ENCODE peak calls at places on chromosomes 11 and 22, in six cellular contexts. Z is stomach; N is neuronal stem cell; Q is CD8-positive, alpha-beta memory T cell; T is cardiac muscle cell; S is effector memory CD4-positive, alpha-beta T cell. I is an unnamed sample.

GRCh38 chr11:111417011-111417765 is 38.1 kb upstream of the POU2AF1 start:
- DNase-seq in Q (no peak), S (no peak), T (no peak), N (no peak), Z (no peak), I (no peak)

GRCh38 chr22:28923826-28924732 is 40.7 kb downstream of the ZNRF3 start:
- DNase-seq in Z (peak; percentile 86), N (no peak), S (no peak), T (no peak), Q (no peak), I (peak; percentile 48)

GRCh38 chr11:88631497-88631896 is 294.0 kb upstream of the CTSC start:
- DNase-seq in Z (no peak), N (peak; percentile 2), S (no peak), Q (no peak), T (no peak), I (peak; percentile 5)

GRCh38 chr11:3721002-3721401 is 49.8 kb upstream of the CHRNA10 start:
- DNase-seq in Z (no peak), N (no peak), T (no peak), Q (no peak), S (no peak), I (no peak)

GRCh38 chr11:12220305-12220704 is 109.9 kb downstream of the MICAL2 start:
- DNase-seq in N (no peak), Q (no peak), S (no peak), Z (peak; percentile 67), T (peak; percentile 66), I (no peak)

GRCh38 chr11:63518548-63518947 is 12.7 kb downstream of the LGALS12 start:
- DNase-seq in Z (no peak), Q (no peak), S (no peak), T (peak; percentile 62), N (no peak), I (no peak)

GRCh38 chr11:119389611-119390254 is 8.2 kb upstream of the USP2 start:
- DNase-seq in Q (no peak), S (no peak), Z (no peak), N (no peak), T (no peak), I (peak; percentile 84)

GRCh38 chr22:43235445-43236400 is 48.8 kb upstream of the TTLL12 start:
- DNase-seq in Q (no peak), T (no peak), S (no peak), N (no peak), Z (no peak), I (peak; percentile 66)

GRCh38 chr11:12831471-12832202 is 157.4 kb downstream of the TEAD1 start:
- DNase-seq in Z (no peak), S (no peak), N (no peak), Q (no peak), T (no peak), I (no peak)

GRCh38 chr22:21702700-21703683 is 32.6 kb downstream of the YPEL1 start:
- DNase-seq in Z (no peak), N (no peak), T (no peak), S (no peak), Q (no peak), I (peak; percentile 48)

GRCh38 chr11:56740107-56740506 is 8.4 kb downstream of the OR9G4 start:
- DNase-seq in S (no peak), N (no peak), Q (no peak), T (no peak), Z (no peak), I (no peak)
- H3K36me3 ChIP-seq in S (no peaks in the 10 kb centered on the region), N (no peaks in the 10 kb centered on the region), Q (no peaks in the 10 kb centered on the region), T (no peaks in the 10 kb centered on the region), Z (no peaks in the 10 kb centered on the region), I (no peaks in the 10 kb centered on the region)

DNA sequence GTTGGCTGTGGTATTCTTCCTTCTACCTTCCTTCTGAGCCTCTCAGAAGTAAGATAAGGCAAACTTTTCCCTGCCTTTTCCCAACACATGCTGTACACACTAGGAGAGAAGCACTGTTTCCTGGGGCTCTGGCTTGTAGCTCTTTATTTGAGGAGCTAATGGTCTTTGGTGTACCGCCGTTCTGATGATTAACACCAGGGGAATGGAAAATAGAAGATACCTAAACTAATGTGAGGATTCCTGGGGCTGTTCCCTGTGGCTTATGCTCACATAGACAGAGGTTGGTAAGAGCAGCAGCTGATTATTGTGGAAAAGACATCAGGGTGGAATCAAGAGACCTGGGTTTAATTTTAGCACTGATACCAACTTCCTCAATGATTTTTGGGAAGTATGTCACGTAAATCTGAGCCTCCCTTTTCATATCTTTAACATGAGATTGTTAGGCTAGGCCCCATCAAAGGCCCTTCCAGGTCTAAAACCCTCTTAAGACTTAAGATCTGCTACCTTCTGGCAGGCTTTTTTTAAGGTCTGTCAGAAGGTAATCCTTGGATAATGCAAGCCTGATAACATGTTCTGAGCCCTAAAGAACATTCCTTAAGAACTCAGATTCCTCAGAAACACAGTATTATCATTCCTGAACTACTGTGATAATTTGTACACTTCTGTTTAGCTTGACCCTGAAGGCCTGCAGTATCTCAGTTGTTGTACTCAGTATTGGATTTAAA is 24.8 kb upstream of the RCE1 start:
- DNase-seq in Z (no peak), T (no peak), N (no peak), S (no peak), Q (no peak), I (no peak)
- H3K4me3 ChIP-seq in Z (no peak overlapping the region), T (no peak overlapping the region), N (no peak overlapping the region), S (no peak overlapping the region), Q (no peak overlapping the region), I (no peak overlapping the region)

GRCh38 chr11:108170191-108170590 is 48.8 kb downstream of the ACAT1 start:
- DNase-seq in N (no peak), Z (no peak), Q (no peak), S (no peak), T (no peak), I (no peak)
- H3K36me3 ChIP-seq in N (peaks cover 8% of the 10 kb centered on the region), Z (peaks cover 81% of the 10 kb centered on the region), Q (peaks cover 43% of the 10 kb centered on the region), S (peaks cover 61% of the 10 kb centered on the region), T (peaks cover 51% of the 10 kb centered on the region), I (peaks cover 14% of the 10 kb centered on the region)

DNA sequence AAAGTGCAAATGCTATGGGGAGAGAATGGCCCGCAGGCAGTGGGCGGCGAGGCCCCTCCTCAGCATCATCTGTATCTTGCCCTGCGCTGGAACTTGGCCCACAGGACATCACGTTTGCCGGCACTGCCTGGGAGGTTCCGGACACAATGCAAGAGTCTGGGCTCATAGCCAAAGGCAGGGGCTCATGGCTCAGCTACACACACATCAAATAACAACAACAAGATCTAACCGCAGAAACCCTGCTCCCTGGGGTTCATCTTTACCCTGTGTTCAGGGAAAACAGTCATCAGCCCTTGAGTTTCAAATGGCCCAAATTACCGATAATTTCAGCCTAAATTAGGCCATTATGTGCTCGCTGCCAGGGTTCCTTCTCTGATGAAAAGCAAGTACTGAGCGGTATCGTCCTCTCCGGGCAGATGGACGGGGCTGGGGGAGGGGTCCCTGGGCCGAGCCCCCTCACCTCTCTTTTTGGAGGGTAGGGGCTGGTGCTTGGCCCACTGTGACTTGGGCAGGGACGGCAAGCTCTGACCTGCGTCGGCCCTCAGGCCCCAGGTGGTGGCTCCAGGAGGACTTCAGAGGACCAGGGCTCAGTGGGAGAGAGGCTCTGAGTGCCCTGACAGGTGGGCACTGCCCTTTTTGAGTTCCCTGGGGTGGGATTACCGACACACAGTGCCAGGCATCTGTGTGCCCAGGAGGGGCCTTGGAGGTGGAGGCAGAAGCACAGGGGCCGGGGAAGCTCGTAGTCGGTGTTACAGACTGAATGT is 25.0 kb upstream of the GAL start:
- DNase-seq in Z (no peak), S (no peak), N (no peak), T (peak; percentile 99), Q (no peak), I (peak; percentile 53)
- H3K4me3 ChIP-seq in Z (no peak overlapping the region), S (no peak overlapping the region), N (no peak overlapping the region), T (no peak overlapping the region), Q (no peak overlapping the region), I (no peak overlapping the region)

GRCh38 chr11:94805994-94806393 is 37.8 kb downstream of the AMOTL1 start:
- DNase-seq in Z (no peak), Q (no peak), T (peak; percentile 41), S (no peak), N (no peak), I (no peak)
- H3K36me3 ChIP-seq in Z (peaks cover 12% of the 10 kb centered on the region), Q (no peaks in the 10 kb centered on the region), T (no peaks in the 10 kb centered on the region), S (no peaks in the 10 kb centered on the region), N (peaks cover 20% of the 10 kb centered on the region), I (peaks cover 7% of the 10 kb centered on the region)

DNA sequence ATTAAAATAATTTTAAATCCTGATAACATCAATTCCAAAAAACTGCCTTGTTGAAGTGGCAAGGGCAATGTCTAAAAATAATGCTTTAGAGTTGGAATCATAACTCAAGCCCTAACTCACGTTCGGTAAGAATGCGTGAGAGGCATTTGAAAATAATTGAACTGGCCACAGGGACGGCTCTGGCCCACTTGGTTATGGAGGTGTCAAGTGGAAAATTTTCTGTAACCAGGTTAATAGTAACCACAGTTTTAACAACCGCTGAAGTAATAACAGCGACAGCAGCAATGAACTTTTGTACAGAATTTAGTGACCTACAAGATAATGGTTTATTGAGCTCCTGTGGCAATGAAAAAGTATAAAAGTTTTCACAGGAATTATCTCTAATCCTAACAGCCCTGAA is 79.4 kb downstream of the ETS1 start:
- DNase-seq in S (no peak), N (no peak), Q (no peak), Z (no peak), T (no peak), I (no peak)
- H3K4me3 ChIP-seq in S (peak overlapping the region; percentile 90), N (no peak overlapping the region), Q (peak overlapping the region; percentile 97), Z (no peak overlapping the region), T (no peak overlapping the region), I (no peak overlapping the region)